ENCODE peak calls at places on chromosomes 2 and 18, in seven cellular contexts. A is fibroblast of the aortic adventitia, H is dorsolateral prefrontal cortex, I is A549, T is psoas muscle, Z is left ventricle myocardium inferior, V is body of pancreas. K is an unnamed sample.

GRCh38 chr18:79123948-79124347 is 54.8 kb downstream of the ATP9B start:
- DNase-seq in A (no peak), H (no peak), I (no peak), T (no peak), Z (no peak), V (no peak), K (peak)

GRCh38 chr2:101566632-101567228 is 91.8 kb upstream of the RFX8 start:
- DNase-seq in A (no peak), H (no peak), I (no peak), T (no peak), Z (no peak), V (no peak), K (no peak)

GRCh38 chr2:8489751-8490150 is 192.1 kb upstream of the ID2 start:
- DNase-seq in A (no peak), H (no peak), I (no peak), T (no peak), Z (no peak), V (no peak), K (no peak)

GRCh38 chr2:180227461-180227860 is 220.4 kb upstream of the CWC22 start:
- DNase-seq in A (peak), H (no peak), I (no peak), T (no peak), Z (no peak), V (no peak), K (peak)

GRCh38 chr18:37956902-37957301 is 391.3 kb upstream of the CELF4 start:
- DNase-seq in A (no peak), H (no peak), I (no peak), T (no peak), Z (no peak), V (no peak), K (no peak)

GRCh38 chr2:156649596-156649995 is 213.4 kb downstream of the GPD2 start:
- DNase-seq in A (peak), H (no peak), I (no peak), T (peak), Z (peak), V (no peak), K (no peak)

GRCh38 chr18:45166341-45167108 is 448.8 kb upstream of the SLC14A2 start:
- DNase-seq in A (peak), H (no peak), I (peak), T (peak), Z (no peak), V (no peak), K (peak)

GRCh38 chr18:37538526-37539205 is 26.9 kb downstream of the CELF4 start:
- DNase-seq in A (no peak), H (no peak), I (no peak), T (no peak), Z (no peak), V (no peak), K (no peak)

GRCh38 chr18:24368749-24369148 is 28.9 kb downstream of the OSBPL1A start:
- DNase-seq in A (no peak), H (no peak), I (no peak), T (no peak), Z (no peak), V (no peak), K (peak)

GRCh38 chr2:46350030-46350699 is 53.0 kb downstream of the EPAS1 start:
- DNase-seq in A (no peak), H (no peak), I (no peak), T (no peak), Z (no peak), V (no peak), K (no peak)

GRCh38 chr2:199144036-199144435 is 313.7 kb downstream of the SATB2 start:
- DNase-seq in A (peak), H (no peak), I (no peak), T (no peak), Z (no peak), V (no peak), K (no peak)

GRCh38 chr2:72414108-72414507 is 266.4 kb upstream of the CYP26B1 start:
- DNase-seq in A (peak), H (no peak), I (no peak), T (no peak), Z (no peak), V (no peak), K (no peak)

DNA sequence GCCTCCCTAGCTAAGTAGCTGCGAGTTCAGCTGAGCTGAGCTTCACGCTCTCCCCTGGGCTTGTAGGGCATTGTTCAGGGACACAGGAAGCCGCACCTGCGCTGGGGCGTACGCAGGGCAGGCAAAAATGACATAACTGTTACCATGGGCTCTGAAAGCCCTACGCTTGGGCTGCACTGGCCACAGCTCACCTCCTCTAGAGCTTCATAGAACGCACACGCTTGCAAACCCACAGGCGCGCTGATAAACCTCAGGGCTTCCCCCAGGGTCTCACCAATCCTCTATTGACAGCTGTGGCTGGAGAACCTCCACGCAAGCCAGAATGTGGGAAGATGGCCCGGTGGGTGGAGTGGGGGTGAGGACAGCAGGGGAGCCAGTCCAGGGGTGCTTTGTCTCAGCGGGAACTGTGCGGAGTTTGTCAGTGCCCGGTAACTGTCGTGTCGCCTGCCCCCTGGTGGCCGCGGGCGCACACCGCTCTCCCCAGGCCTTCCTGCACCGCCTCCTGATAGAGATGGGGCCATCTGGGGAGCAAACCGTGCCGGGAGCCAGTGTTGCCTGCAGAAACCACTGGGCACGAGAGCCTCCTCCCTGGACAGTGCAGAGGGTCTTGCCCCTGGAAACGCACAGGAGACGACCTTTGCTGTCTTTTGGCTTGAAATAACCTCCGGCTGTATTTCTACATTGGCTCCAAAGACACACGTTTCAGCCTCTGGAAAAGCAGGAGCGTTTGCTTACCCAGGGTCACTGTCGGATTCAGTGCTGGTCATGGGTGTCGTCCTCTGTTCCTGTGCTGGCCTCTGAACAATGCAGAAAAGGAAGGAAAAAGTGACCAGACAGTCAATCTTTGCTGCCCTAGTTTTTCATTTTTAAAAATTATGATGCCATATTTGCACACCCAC is 17.0 kb upstream of the CIDEA start:
- DNase-seq in A (peak), H (peak), I (peak), T (peak), Z (peak), V (peak), K (peak)
- TF ChIP-seq CTCF in A (peak), H (peak), I (peak), T (peak), Z (peak), V (peak), K (peak)

GRCh38 chr2:71333619-71334018 is 2.0 kb downstream of the ZNF638 start:
- DNase-seq in A (peak), H (no peak), I (no peak), T (no peak), Z (no peak), V (no peak), K (peak)
- H3K4me3 ChIP-seq in A (peak), H (peak), I (peak), T (peak), Z (peak), V (no peak), K (peak)

DNA sequence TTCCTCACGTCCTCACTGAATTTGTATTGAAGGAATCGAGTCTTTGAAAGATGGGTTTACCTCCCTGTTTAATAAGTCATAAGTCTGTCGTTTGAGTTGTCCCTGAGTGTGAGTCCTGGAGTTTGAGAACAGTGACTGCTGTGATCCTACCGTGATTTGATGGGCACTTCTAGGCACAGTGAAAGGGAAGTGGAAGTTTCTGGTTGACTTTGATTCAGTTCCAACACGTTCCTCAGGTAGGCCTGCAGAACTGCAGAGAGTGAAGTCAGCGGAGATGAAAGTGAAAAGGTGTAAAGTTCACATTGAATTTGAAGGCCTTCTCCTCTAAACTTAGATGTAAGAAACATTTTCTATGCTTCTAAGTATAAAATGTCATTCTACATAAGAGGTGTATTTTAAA is 52.9 kb upstream of the ACKR3 start:
- DNase-seq in A (no peak), H (no peak), I (no peak), T (no peak), Z (no peak), V (no peak), K (no peak)
- TF ChIP-seq CTCF in A (no peak), H (no peak), I (no peak), T (no peak), Z (no peak), V (no peak), K (no peak)

GRCh38 chr2:237696471-237696870 is 69.1 kb downstream of the LRRFIP1 start:
- DNase-seq in A (no peak), H (no peak), I (no peak), T (no peak), Z (no peak), V (no peak), K (no peak)
- H3K4me3 ChIP-seq in A (no peak), H (no peak), I (no peak), T (peak), Z (peak), V (no peak), K (no peak)

K was measured in bronchial epithelial cell.